ENCODE peak calls at places on chromosomes 6 and 20, in seven cellular contexts. J is HepG2, C is prostate gland, Y is uterus, Z is gastrocnemius medialis, R is left ventricle myocardium inferior, H is endodermal cell. T is an unnamed sample.

GRCh38 chr20:31654534-31654933 is 16.8 kb downstream of the COX4I2 start:
- DNase-seq in H (no peak), Y (no peak), C (no peak), Z (no peak), R (no peak), J (no peak), T (no peak)

GRCh38 chr20:29301624-29302259 is 1955.7 kb upstream of the DEFB115 start:
- DNase-seq in Y (no peak), R (no peak), J (no peak), Z (no peak), H (no peak), C (no peak), T (no peak)

GRCh38 chr6:149854532-149854931 is 9.6 kb downstream of the LRP11 start:
- DNase-seq in J (no peak), Y (no peak), Z (no peak), R (no peak), H (no peak), C (no peak), T (no peak)

GRCh38 chr6:134517145-134517658 is 199.3 kb upstream of the SGK1 start:
- DNase-seq in C (peak; percentile 58), J (peak; percentile 69), Y (peak; percentile 31), H (peak; percentile 70), R (peak; percentile 83), Z (peak; percentile 82), T (no peak)

GRCh38 chr20:305745-306144 is 8.4 kb downstream of the ZCCHC3 start:
- DNase-seq in Y (no peak), H (no peak), J (no peak), C (no peak), Z (no peak), R (no peak), T (no peak)

GRCh38 chr20:53943522-53944291 is 126.7 kb downstream of the BCAS1 start:
- DNase-seq in J (peak; percentile 34), Y (no peak), R (no peak), H (no peak), Z (no peak), C (no peak), T (no peak)

GRCh38 chr6:133277895-133278545 is 36.9 kb downstream of the EYA4 start:
- DNase-seq in Y (no peak), C (no peak), H (no peak), Z (no peak), R (no peak), J (no peak), T (no peak)

GRCh38 chr20:7980332-7981046 is 39.1 kb downstream of the TMX4 start:
- DNase-seq in J (peak; percentile 79), C (peak; percentile 10), Z (no peak), H (peak; percentile 53), Y (no peak), R (no peak), T (no peak)

GRCh38 chr6:111679126-111679525 is 73.4 kb upstream of the TRAF3IP2 start:
- DNase-seq in C (no peak), Y (no peak), H (no peak), Z (no peak), R (no peak), J (no peak), T (no peak)

GRCh38 chr20:58691405-58691772 is 1.2 kb upstream of the NPEPL1 start:
- DNase-seq in Y (no peak), J (no peak), Z (peak; percentile 12), R (peak; percentile 13), C (no peak), H (peak; percentile 50), T (no peak)

GRCh38 chr20:38610521-38610920 is 8.9 kb downstream of the ARHGAP40 start:
- DNase-seq in C (no peak), Z (no peak), H (no peak), Y (no peak), R (no peak), J (no peak), T (no peak)

GRCh38 chr6:113970808-113971676 is at the start of gene HDAC2:
- DNase-seq in C (peak; percentile 69), R (peak; percentile 89), J (peak; percentile 67), H (peak; percentile 92), Y (peak; percentile 75), Z (peak; percentile 78), T (peak; percentile 51)
- H3K27ac ChIP-seq in C (peak within 1 kb of the TSS; percentile 81), R (peak within 1 kb of the TSS; percentile 96), J (peak within 1 kb of the TSS; percentile 93), H (peak within 1 kb of the TSS; percentile 99), Y (peak within 1 kb of the TSS; percentile 95), Z (peak within 1 kb of the TSS; percentile 98), T (peak within 1 kb of the TSS; percentile 86)

DNA sequence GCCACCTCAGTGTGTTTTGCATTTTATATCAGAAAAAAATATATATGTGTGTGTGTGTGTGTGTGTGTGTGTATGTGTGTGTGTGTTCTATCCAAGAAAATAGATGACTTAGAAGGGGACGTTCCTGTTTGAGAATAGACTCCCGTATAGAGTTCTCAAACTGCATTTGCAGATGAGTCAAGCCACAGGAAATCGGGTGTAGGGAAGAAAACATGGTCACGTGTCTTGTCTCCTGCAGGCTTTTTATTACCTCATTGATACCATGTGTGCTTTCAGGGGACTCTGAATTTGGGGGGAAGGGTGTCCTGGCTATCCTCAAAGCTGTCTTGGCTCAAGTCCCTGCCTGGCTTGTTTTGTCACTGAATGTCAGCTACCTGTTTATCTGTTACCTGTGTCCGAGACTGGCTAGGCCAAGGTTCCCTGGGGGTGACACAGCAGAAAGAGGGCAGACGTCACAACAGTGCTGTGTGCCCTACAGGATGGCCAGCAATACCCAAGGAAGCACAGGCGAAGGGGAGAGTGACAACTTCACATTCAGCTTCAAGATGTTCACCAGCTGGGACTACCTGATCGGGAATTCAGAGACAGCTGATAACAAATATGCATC is 55.7 kb upstream of the NOP56 start:
- DNase-seq in J (no peak), Z (no peak), H (peak; percentile 52), Y (no peak), C (no peak), R (no peak), T (no peak)
- H3K27ac ChIP-seq in J (no peak overlapping the region), Z (no peak overlapping the region), H (no peak overlapping the region), Y (no peak overlapping the region), C (no peak overlapping the region), R (no peak overlapping the region), T (no peak overlapping the region)

DNA sequence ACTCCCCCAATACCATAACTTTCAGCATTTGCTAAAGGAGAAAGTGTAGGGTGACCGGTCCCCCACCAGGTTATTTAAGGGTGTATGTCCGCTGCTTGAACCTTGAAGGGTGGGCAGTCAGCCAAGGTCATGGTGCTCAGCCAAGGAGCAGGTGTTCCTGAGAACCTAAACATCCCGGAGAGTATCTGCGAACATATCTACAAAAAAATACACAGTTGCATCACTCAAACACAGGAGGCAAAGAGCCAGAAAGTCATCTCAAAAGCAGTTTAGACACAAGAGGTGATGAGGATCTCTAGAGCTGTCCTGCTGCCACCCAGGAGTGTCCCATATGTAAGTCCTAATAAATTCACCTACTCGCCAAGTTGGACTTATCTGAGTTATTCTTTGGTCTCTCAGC is 11.5 kb downstream of the MBOAT1 start:
- DNase-seq in C (no peak), R (no peak), Z (no peak), J (no peak), Y (no peak), H (no peak), T (no peak)
- H3K27ac ChIP-seq in C (peak overlapping the region; percentile 2), R (peak overlapping the region; percentile 97), Z (no peak overlapping the region), J (no peak overlapping the region), Y (peak overlapping the region; percentile 24), H (no peak overlapping the region), T (peak overlapping the region; percentile 20)

DNA sequence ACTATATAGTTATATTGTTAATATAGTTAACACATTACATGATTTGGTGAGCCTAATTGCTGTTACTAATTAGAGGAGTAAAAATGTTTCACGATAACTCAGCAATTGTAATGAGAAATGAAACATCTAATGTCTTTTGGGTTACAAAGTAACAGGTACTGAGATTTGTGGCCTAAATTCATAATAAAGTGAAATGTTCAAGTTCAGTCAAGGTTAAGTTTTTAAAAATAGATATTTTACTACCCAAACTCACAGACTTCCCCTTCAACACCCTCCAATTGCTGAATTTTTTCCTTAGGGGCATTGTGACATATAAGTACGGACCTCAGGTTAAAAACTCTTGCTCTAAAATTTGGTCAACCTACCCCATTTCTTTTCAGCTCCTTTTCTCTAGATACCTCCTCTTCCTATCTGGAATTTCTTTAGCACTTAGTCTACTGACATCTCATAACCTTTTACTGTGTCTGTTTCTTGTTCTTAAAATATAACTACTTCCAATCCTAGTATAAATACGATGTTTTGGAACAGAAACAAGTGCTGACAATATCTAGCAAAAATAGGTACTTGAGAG is 112.3 kb upstream of the PRSS16 start:
- DNase-seq in J (no peak), C (no peak), H (no peak), Y (no peak), R (no peak), Z (no peak), T (no peak)
- H3K27ac ChIP-seq in J (no peak overlapping the region), C (no peak overlapping the region), H (no peak overlapping the region), Y (no peak overlapping the region), R (no peak overlapping the region), Z (no peak overlapping the region), T (no peak overlapping the region)

DNA sequence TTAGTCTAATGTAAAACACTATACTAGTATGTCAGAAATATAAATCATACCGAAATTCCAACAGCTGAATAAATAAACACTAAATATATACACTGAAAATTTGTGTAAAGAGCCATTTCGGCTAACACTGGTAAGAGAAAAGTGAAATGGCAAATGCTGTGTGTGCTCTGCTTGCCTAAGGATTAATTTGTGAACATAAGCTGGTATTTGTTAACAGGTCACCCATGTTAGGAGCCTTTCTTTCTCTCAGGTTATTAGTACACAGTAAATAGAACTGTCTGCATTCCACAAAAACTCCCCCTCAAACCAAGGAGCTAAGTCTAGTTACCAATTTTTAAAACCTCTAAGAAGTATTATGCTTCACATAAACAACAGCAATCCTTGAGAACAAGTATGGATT is 27.0 kb downstream of the ELOVL5 start:
- DNase-seq in H (no peak), C (no peak), J (peak; percentile 80), Y (no peak), Z (no peak), R (no peak), T (no peak)
- H3K27ac ChIP-seq in H (no peak overlapping the region), C (peak overlapping the region; percentile 37), J (peak overlapping the region; percentile 1), Y (no peak overlapping the region), Z (no peak overlapping the region), R (peak overlapping the region; percentile 26), T (no peak overlapping the region)

GRCh38 chr6:15602144-15602543 is 60.7 kb downstream of the DTNBP1 start:
- DNase-seq in Y (no peak), C (no peak), J (no peak), R (peak; percentile 22), Z (no peak), H (no peak), T (no peak)

GRCh38 chr6:15606347-15606746 is 56.5 kb downstream of the DTNBP1 start:
- DNase-seq in J (no peak), R (no peak), Y (no peak), H (no peak), C (no peak), Z (no peak), T (no peak)

GRCh38 chr6:15608406-15608805 is 54.4 kb downstream of the DTNBP1 start:
- DNase-seq in C (no peak), H (no peak), J (no peak), R (no peak), Y (peak; percentile 30), Z (no peak), T (no peak)

DNA sequence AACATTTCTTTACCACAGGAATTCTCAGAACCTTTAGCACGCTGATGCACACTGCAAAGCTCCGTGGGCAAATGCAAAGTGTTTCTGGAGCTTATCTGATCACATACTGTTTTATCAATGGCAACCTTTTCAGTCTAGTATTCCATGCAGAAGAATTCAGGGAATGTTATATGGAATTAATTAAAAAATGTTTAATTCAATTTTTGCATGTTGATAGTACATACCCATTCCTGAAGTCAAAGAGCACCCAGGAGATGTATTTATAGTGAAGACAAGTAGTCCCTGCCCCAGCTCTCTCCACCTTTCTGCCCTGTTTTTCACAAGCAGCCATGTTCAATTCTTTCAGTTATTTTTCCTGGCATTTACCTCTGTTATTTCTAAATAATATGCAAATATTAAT is 55.2 kb downstream of the DTNBP1 start:
- DNase-seq in C (no peak), Y (no peak), H (no peak), R (no peak), Z (no peak), J (no peak), T (no peak)
- H3K27ac ChIP-seq in C (no peak overlapping the region), Y (no peak overlapping the region), H (no peak overlapping the region), R (peak overlapping the region; percentile 63), Z (no peak overlapping the region), J (no peak overlapping the region), T (no peak overlapping the region)

GRCh38 chr6:139705284-139705683 is 330.8 kb upstream of the CITED2 start:
- DNase-seq in Y (no peak), J (no peak), R (no peak), H (no peak), C (no peak), Z (no peak), T (no peak)
- H3K27ac ChIP-seq in Y (no peak overlapping the region), J (no peak overlapping the region), R (no peak overlapping the region), H (no peak overlapping the region), C (no peak overlapping the region), Z (no peak overlapping the region), T (no peak overlapping the region)